ENCODE peak calls at places on chromosome X, in seven cellular contexts. F is esophagus squamous epithelium; Q is CD8-positive, alpha-beta T cell; L is A172; O is NCI-H2081; R is hippocampal formation; Z is C1 segment of cervical spinal cord. T is an unnamed sample.

GRCh38 chrX:69015564-69016218 is 149.6 kb downstream of the PJA1 start:
- DNase-seq in F (no peak), Q (no peak), L (no peak), O (no peak), R (no peak), Z (no peak), T (no peak)

GRCh38 chrX:41559662-41560061 is 112.5 kb downstream of the NYX start:
- DNase-seq in F (no peak), Q (no peak), L (peak), O (no peak), R (no peak), Z (no peak), T (no peak)

GRCh38 chrX:135003876-135004623 is 13.3 kb downstream of the SMIM10 start:
- DNase-seq in F (peak), Q (peak), L (peak), O (peak), R (peak), Z (peak), T (peak)

GRCh38 chrX:3371163-3371562 is 24.7 kb upstream of the MXRA5 start:
- DNase-seq in F (no peak), Q (no peak), L (no peak), O (no peak), R (no peak), Z (no peak), T (no peak)

GRCh38 chrX:10892605-10893225 is 218.4 kb upstream of the HCCS start:
- DNase-seq in F (no peak), Q (no peak), L (no peak), O (no peak), R (no peak), Z (no peak), T (no peak)

GRCh38 chrX:66731398-66731797 is 92.5 kb upstream of the EDA2R start:
- DNase-seq in F (no peak), Q (no peak), L (peak), O (no peak), R (peak), Z (no peak), T (no peak)

GRCh38 chrX:120840826-120841225 is 34.8 kb downstream of the CT47B1 start:
- DNase-seq in F (no peak), Q (no peak), L (no peak), O (no peak), R (no peak), Z (no peak), T (no peak)

GRCh38 chrX:154466907-154467306 is 8.8 kb downstream of the PLXNA3 start:
- DNase-seq in F (no peak), Q (no peak), L (no peak), O (no peak), R (no peak), Z (no peak), T (no peak)

GRCh38 chrX:110853610-110854009 is 58.0 kb upstream of the CHRDL1 start:
- DNase-seq in F (no peak), Q (no peak), L (peak), O (peak), R (peak), Z (no peak), T (peak)

T was measured in dorsolateral prefrontal cortex.